ENCODE peak calls at places on chromosomes 13 and 19, in ten cellular contexts. One of them, this sample, is unnamed.
A peak's percentile ranks its signal among the peaks of the same experiment; 100 is the strongest.

GRCh38 chr19:32372726-32373613 is 27.6 kb downstream of the ZNF507 start:
- DNase-seq in psoas muscle: no peak
- DNase-seq in cardiac muscle cell: no peak
- DNase-seq in fibroblast of lung: no peak
- DNase-seq in sigmoid colon: no peak
- DNase-seq in uterus: no peak
- DNase-seq in heart left ventricle: no peak
- DNase-seq in upper lobe of left lung: no peak
- DNase-seq in tibial nerve: no peak
- DNase-seq in transverse colon: no peak
- DNase-seq in this sample: no peak

GRCh38 chr13:97246596-97246995 is 24.5 kb downstream of the MBNL2 start:
- DNase-seq in psoas muscle: no peak
- DNase-seq in cardiac muscle cell: no peak
- DNase-seq in fibroblast of lung: no peak
- DNase-seq in sigmoid colon: no peak
- DNase-seq in uterus: no peak
- DNase-seq in heart left ventricle: no peak
- DNase-seq in upper lobe of left lung: no peak
- DNase-seq in tibial nerve: no peak
- DNase-seq in transverse colon: no peak
- DNase-seq in this sample: no peak

GRCh38 chr13:20713751-20714150 is 10.3 kb downstream of the IL17D start:
- DNase-seq in psoas muscle: peak; percentile 59
- DNase-seq in cardiac muscle cell: peak; percentile 52
- DNase-seq in fibroblast of lung: no peak
- DNase-seq in sigmoid colon: no peak
- DNase-seq in uterus: no peak
- DNase-seq in heart left ventricle: no peak
- DNase-seq in upper lobe of left lung: peak; percentile 45
- DNase-seq in tibial nerve: no peak
- DNase-seq in transverse colon: no peak
- DNase-seq in this sample: no peak

GRCh38 chr19:19262190-19263057 is 10.7 kb downstream of the TM6SF2 start:
- DNase-seq in psoas muscle: no peak
- DNase-seq in cardiac muscle cell: no peak
- DNase-seq in fibroblast of lung: no peak
- DNase-seq in sigmoid colon: no peak
- DNase-seq in uterus: no peak
- DNase-seq in heart left ventricle: no peak
- DNase-seq in upper lobe of left lung: no peak
- DNase-seq in tibial nerve: no peak
- DNase-seq in transverse colon: no peak
- DNase-seq in this sample: no peak

GRCh38 chr19:31214086-31214485 is 135.2 kb downstream of the TSHZ3 start:
- DNase-seq in psoas muscle: peak; percentile 80
- DNase-seq in cardiac muscle cell: peak; percentile 98
- DNase-seq in fibroblast of lung: peak; percentile 99
- DNase-seq in sigmoid colon: peak; percentile 76
- DNase-seq in uterus: peak; percentile 40
- DNase-seq in heart left ventricle: peak; percentile 44
- DNase-seq in upper lobe of left lung: no peak
- DNase-seq in tibial nerve: peak; percentile 27
- DNase-seq in transverse colon: peak; percentile 69
- DNase-seq in this sample: peak; percentile 61

GRCh38 chr13:24254151-24254810 is 55.1 kb upstream of the C1QTNF9 start:
- DNase-seq in psoas muscle: no peak
- DNase-seq in cardiac muscle cell: peak; percentile 74
- DNase-seq in fibroblast of lung: peak; percentile 55
- DNase-seq in sigmoid colon: peak; percentile 62
- DNase-seq in uterus: no peak
- DNase-seq in heart left ventricle: no peak
- DNase-seq in upper lobe of left lung: no peak
- DNase-seq in tibial nerve: no peak
- DNase-seq in transverse colon: no peak
- DNase-seq in this sample: peak; percentile 78

GRCh38 chr19:6318772-6319171 is 14.6 kb downstream of the ACER1 start:
- DNase-seq in psoas muscle: no peak
- DNase-seq in cardiac muscle cell: no peak
- DNase-seq in fibroblast of lung: no peak
- DNase-seq in sigmoid colon: no peak
- DNase-seq in uterus: no peak
- DNase-seq in heart left ventricle: no peak
- DNase-seq in upper lobe of left lung: no peak
- DNase-seq in tibial nerve: no peak
- DNase-seq in transverse colon: no peak
- DNase-seq in this sample: no peak

GRCh38 chr19:3670258-3670795 is 29.9 kb downstream of the PIP5K1C start:
- DNase-seq in psoas muscle: peak; percentile 78
- DNase-seq in cardiac muscle cell: peak; percentile 95
- DNase-seq in fibroblast of lung: peak; percentile 96
- DNase-seq in sigmoid colon: peak; percentile 98
- DNase-seq in uterus: peak; percentile 91
- DNase-seq in heart left ventricle: peak; percentile 87
- DNase-seq in upper lobe of left lung: peak; percentile 63
- DNase-seq in tibial nerve: peak; percentile 87
- DNase-seq in transverse colon: peak; percentile 68
- DNase-seq in this sample: no peak

GRCh38 chr13:42899266-42899665 is 92.8 kb downstream of the EPSTI1 start:
- DNase-seq in psoas muscle: no peak
- DNase-seq in cardiac muscle cell: no peak
- DNase-seq in fibroblast of lung: no peak
- DNase-seq in sigmoid colon: no peak
- DNase-seq in uterus: no peak
- DNase-seq in heart left ventricle: no peak
- DNase-seq in upper lobe of left lung: no peak
- DNase-seq in tibial nerve: no peak
- DNase-seq in transverse colon: no peak
- DNase-seq in this sample: no peak

DNA sequence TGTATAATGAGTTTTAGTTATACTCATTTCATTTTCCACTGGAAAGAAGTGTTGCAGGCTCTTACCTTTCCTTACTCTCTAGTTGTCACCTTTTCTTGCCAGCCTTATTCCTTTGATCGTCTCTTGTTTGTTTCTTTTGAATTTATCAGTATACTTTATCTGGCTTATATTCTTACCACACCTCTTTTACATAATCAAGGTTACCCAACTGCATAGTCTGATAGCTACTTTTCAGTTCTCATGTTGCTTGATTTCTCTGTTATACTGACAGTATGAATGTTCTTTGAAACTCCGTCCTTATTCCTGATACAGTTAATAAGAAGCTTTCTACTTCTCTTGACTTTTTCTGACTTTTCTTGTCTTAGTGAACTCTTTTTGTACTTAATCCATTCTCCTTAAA is 4.5 kb downstream of the NDFIP2 start:
- DNase-seq in psoas muscle: no peak
- DNase-seq in cardiac muscle cell: no peak
- DNase-seq in fibroblast of lung: no peak
- DNase-seq in sigmoid colon: no peak
- DNase-seq in uterus: no peak
- DNase-seq in heart left ventricle: no peak
- DNase-seq in upper lobe of left lung: no peak
- DNase-seq in tibial nerve: no peak
- DNase-seq in transverse colon: no peak
- DNase-seq in this sample: no peak
- H3K4me1 ChIP-seq in psoas muscle: peaks cover 31% of the 10 kb centered on the region
- H3K4me1 ChIP-seq in cardiac muscle cell: peaks cover 14% of the 10 kb centered on the region
- H3K4me1 ChIP-seq in fibroblast of lung: peaks cover 7% of the 10 kb centered on the region
- H3K4me1 ChIP-seq in sigmoid colon: peaks cover 27% of the 10 kb centered on the region
- H3K4me1 ChIP-seq in uterus: no peaks in the 10 kb centered on the region
- H3K4me1 ChIP-seq in heart left ventricle: peaks cover 6% of the 10 kb centered on the region
- H3K4me1 ChIP-seq in upper lobe of left lung: peaks cover 34% of the 10 kb centered on the region
- H3K4me1 ChIP-seq in tibial nerve: peaks cover 45% of the 10 kb centered on the region
- H3K4me1 ChIP-seq in transverse colon: peaks cover 30% of the 10 kb centered on the region
- H3K4me1 ChIP-seq in this sample: peaks cover 34% of the 10 kb centered on the region

DNA sequence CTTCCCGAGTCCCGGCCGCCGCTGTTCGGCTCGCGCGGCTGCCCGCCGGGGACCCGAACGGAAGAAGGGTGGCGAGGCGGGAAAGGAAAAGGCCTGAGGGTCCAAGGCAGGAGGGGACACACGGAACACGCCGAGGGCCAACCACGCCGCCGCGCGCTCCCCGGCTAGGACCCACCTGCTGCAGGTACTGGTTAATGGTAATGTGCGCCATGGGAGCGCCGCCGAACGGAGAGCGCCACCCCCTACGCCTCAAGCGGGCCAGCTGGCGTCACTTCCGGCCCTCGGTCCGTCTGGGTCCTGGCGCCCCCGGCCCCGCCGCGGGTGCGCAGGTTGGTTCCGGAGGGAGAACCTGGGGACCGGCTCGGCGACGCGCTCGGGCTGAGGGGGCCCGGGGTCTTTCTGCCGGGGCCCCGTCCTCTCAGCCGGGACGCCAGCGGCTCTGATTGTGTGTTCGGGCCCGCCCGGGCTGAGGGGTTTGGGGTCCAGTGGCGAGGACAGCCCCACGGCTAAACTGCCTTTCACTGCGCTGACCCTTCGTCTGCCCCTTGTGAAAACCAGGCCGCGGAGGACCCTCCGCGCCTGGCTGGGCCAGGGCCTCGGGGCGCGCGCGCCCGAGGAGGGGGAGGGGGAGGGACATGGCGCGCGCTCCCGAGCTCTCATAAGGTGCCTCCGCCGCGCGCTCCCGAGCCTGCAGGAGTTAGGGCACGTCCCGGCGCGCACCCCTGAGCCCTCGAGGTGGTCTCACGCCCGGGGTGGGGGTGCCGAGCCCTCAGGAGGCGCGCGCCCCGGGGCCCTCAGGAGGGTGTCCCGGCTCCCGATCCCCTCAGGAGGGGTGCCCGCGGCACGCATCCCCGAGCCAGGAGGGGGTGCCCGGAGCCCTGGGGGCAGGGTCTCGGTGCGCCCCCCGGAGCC is at the start of gene PCID2:
- DNase-seq in psoas muscle: peak; percentile 89
- DNase-seq in cardiac muscle cell: peak; percentile 92
- DNase-seq in fibroblast of lung: peak; percentile 88
- DNase-seq in sigmoid colon: peak; percentile 95
- DNase-seq in uterus: peak; percentile 89
- DNase-seq in heart left ventricle: peak; percentile 90
- DNase-seq in upper lobe of left lung: peak; percentile 98
- DNase-seq in tibial nerve: peak; percentile 75
- DNase-seq in transverse colon: peak; percentile 91
- DNase-seq in this sample: peak; percentile 95
- TF ChIP-seq CTCF in psoas muscle: peak; percentile 4
- TF ChIP-seq CTCF in cardiac muscle cell: no peak
- TF ChIP-seq CTCF in fibroblast of lung: no peak
- TF ChIP-seq CTCF in sigmoid colon: no peak
- TF ChIP-seq CTCF in uterus: peak; percentile 43
- TF ChIP-seq CTCF in heart left ventricle: no peak
- TF ChIP-seq CTCF in upper lobe of left lung: no peak
- TF ChIP-seq CTCF in tibial nerve: no peak
- TF ChIP-seq CTCF in transverse colon: no peak
- TF ChIP-seq CTCF in this sample: no peak

GRCh38 chr19:40412866-40413265 is 312 bp downstream of the PRX start:
- DNase-seq in psoas muscle: no peak
- DNase-seq in cardiac muscle cell: no peak
- DNase-seq in fibroblast of lung: no peak
- DNase-seq in sigmoid colon: no peak
- DNase-seq in uterus: no peak
- DNase-seq in heart left ventricle: no peak
- DNase-seq in upper lobe of left lung: no peak
- DNase-seq in tibial nerve: no peak
- DNase-seq in transverse colon: no peak
- DNase-seq in this sample: no peak

GRCh38 chr19:40411125-40411842 is 1.9 kb downstream of the PRX start:
- DNase-seq in psoas muscle: peak; percentile 68
- DNase-seq in cardiac muscle cell: no peak
- DNase-seq in fibroblast of lung: no peak
- DNase-seq in sigmoid colon: no peak
- DNase-seq in uterus: no peak
- DNase-seq in heart left ventricle: peak; percentile 69
- DNase-seq in upper lobe of left lung: no peak
- DNase-seq in tibial nerve: no peak
- DNase-seq in transverse colon: peak; percentile 40
- DNase-seq in this sample: no peak

GRCh38 chr19:40407714-40408600 is 5.2 kb downstream of the PRX start:
- DNase-seq in psoas muscle: no peak
- DNase-seq in cardiac muscle cell: no peak
- DNase-seq in fibroblast of lung: no peak
- DNase-seq in sigmoid colon: no peak
- DNase-seq in uterus: no peak
- DNase-seq in heart left ventricle: no peak
- DNase-seq in upper lobe of left lung: peak; percentile 72
- DNase-seq in tibial nerve: no peak
- DNase-seq in transverse colon: no peak
- DNase-seq in this sample: no peak

GRCh38 chr19:40411958-40412499 is 1.1 kb downstream of the PRX start:
- DNase-seq in psoas muscle: no peak
- DNase-seq in cardiac muscle cell: no peak
- DNase-seq in fibroblast of lung: no peak
- DNase-seq in sigmoid colon: no peak
- DNase-seq in uterus: no peak
- DNase-seq in heart left ventricle: no peak
- DNase-seq in upper lobe of left lung: no peak
- DNase-seq in tibial nerve: no peak
- DNase-seq in transverse colon: no peak
- DNase-seq in this sample: no peak

GRCh38 chr19:40410030-40410389 is 3.2 kb downstream of the PRX start:
- DNase-seq in psoas muscle: no peak
- DNase-seq in cardiac muscle cell: no peak
- DNase-seq in fibroblast of lung: no peak
- DNase-seq in sigmoid colon: no peak
- DNase-seq in uterus: no peak
- DNase-seq in heart left ventricle: no peak
- DNase-seq in upper lobe of left lung: no peak
- DNase-seq in tibial nerve: no peak
- DNase-seq in transverse colon: no peak
- DNase-seq in this sample: no peak
- H3K4me1 ChIP-seq in psoas muscle: peaks cover 20% of the 10 kb centered on the region
- H3K4me1 ChIP-seq in cardiac muscle cell: peaks cover 15% of the 10 kb centered on the region
- H3K4me1 ChIP-seq in fibroblast of lung: no peaks in the 10 kb centered on the region
- H3K4me1 ChIP-seq in sigmoid colon: peaks cover 10% of the 10 kb centered on the region
- H3K4me1 ChIP-seq in uterus: no peaks in the 10 kb centered on the region
- H3K4me1 ChIP-seq in heart left ventricle: peaks cover 10% of the 10 kb centered on the region
- H3K4me1 ChIP-seq in upper lobe of left lung: peaks cover 14% of the 10 kb centered on the region
- H3K4me1 ChIP-seq in tibial nerve: peaks cover 18% of the 10 kb centered on the region
- H3K4me1 ChIP-seq in transverse colon: peaks cover 5% of the 10 kb centered on the region
- H3K4me1 ChIP-seq in this sample: peaks cover 26% of the 10 kb centered on the region

DNA sequence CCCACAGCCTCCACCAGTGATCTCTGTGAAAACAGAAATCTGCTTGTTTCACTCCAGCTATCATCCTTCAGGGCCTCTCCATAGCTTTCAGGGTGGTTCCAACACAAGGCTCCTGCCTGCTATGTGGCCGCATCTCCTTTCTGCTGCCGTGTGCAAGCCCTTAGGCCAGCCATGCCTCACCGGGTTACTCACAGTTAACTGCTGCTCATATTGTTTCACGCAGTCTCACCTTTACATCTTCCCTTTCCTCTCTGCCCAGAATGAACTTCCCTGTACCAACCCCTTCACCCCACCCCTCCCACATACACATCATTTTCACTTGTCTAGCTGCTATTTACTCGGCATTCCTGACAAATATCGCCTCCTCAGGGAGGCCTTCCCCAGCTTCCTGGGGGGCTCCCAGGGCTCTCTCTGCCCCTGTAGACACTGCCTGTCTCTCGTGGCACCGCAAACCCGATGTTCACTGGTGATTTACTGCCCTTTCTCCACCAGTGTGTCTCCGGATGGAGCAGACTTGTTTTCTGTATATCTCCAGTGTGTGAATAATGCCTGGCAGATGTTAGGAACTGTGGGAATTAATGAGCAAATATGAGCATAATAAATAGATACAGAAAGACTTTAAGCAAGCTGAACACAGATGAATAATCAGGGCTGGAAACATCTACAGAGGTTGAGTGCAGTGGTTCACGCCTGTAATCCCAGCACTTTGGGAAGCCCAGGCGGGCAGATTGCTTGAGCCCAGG is 39.3 kb upstream of the GPR183 start:
- DNase-seq in psoas muscle: no peak
- DNase-seq in cardiac muscle cell: no peak
- DNase-seq in fibroblast of lung: no peak
- DNase-seq in sigmoid colon: no peak
- DNase-seq in uterus: no peak
- DNase-seq in heart left ventricle: no peak
- DNase-seq in upper lobe of left lung: no peak
- DNase-seq in tibial nerve: no peak
- DNase-seq in transverse colon: no peak
- DNase-seq in this sample: no peak
- TF ChIP-seq CTCF in psoas muscle: no peak
- TF ChIP-seq CTCF in cardiac muscle cell: no peak
- TF ChIP-seq CTCF in fibroblast of lung: no peak
- TF ChIP-seq CTCF in sigmoid colon: no peak
- TF ChIP-seq CTCF in uterus: no peak
- TF ChIP-seq CTCF in heart left ventricle: no peak
- TF ChIP-seq CTCF in upper lobe of left lung: no peak
- TF ChIP-seq CTCF in tibial nerve: no peak
- TF ChIP-seq CTCF in transverse colon: no peak
- TF ChIP-seq CTCF in this sample: no peak

This sample was measured in lower lobe of right lung.